ENCODE peak calls at places on chromosome 4, in nine cellular contexts. K is heart right ventricle; E is cardiac muscle cell; C is heart left ventricle; U is naive thymus-derived CD4-positive, alpha-beta T cell; L is CD8-positive, alpha-beta memory T cell; G is NT2/D1; B is upper lobe of right lung; S is GM23338. Q is an unnamed sample.

GRCh38 chr4:124253080-124253479 is 459.5 kb downstream of the ANKRD50 start:
- DNase-seq in K (no peak), E (no peak), C (no peak), U (no peak), L (no peak), G (no peak), B (no peak), S (no peak), Q (no peak)

GRCh38 chr4:136009258-136009832 is 1522.9 kb downstream of the PCDH18 start:
- DNase-seq in K (no peak), E (no peak), C (no peak), U (no peak), L (no peak), G (no peak), B (no peak), S (peak; percentile 24), Q (no peak)

GRCh38 chr4:36402008-36402758 is 120.8 kb downstream of the DTHD1 start:
- DNase-seq in K (no peak), E (no peak), C (no peak), U (no peak), L (no peak), G (no peak), B (no peak), S (peak; percentile 16), Q (no peak)

GRCh38 chr4:10164877-10165283 is 48.3 kb upstream of the WDR1 start:
- DNase-seq in K (no peak), E (peak; percentile 77), C (no peak), U (no peak), L (no peak), G (peak; percentile 50), B (no peak), S (peak; percentile 76), Q (peak; percentile 67)

GRCh38 chr4:83149885-83150562 is 35.5 kb upstream of the PLAC8 start:
- DNase-seq in K (no peak), E (peak; percentile 57), C (no peak), U (no peak), L (no peak), G (no peak), B (no peak), S (no peak), Q (no peak)

GRCh38 chr4:1360423-1361283 is 13.6 kb downstream of the UVSSA start:
- DNase-seq in K (no peak), E (peak; percentile 21), C (no peak), U (no peak), L (no peak), G (peak; percentile 8), B (no peak), S (no peak), Q (no peak)

GRCh38 chr4:5020341-5020740 is 1.1 kb upstream of the CYTL1 start:
- DNase-seq in K (no peak), E (no peak), C (no peak), U (no peak), L (no peak), G (no peak), B (no peak), S (no peak), Q (no peak)

GRCh38 chr4:122665148-122665547 is 44.3 kb upstream of the IL21 start:
- DNase-seq in K (no peak), E (peak; percentile 60), C (no peak), U (no peak), L (no peak), G (no peak), B (no peak), S (no peak), Q (no peak)

GRCh38 chr4:16026155-16026761 is 57.6 kb downstream of the PROM1 start:
- DNase-seq in K (peak; percentile 33), E (peak; percentile 78), C (no peak), U (peak; percentile 63), L (no peak), G (no peak), B (no peak), S (peak; percentile 86), Q (peak; percentile 39)

GRCh38 chr4:2804973-2805501 is 12.2 kb downstream of the SH3BP2 start:
- DNase-seq in K (no peak), E (no peak), C (no peak), U (no peak), L (no peak), G (no peak), B (no peak), S (no peak), Q (no peak)

GRCh38 chr4:186201535-186202230 is 10.3 kb downstream of the CYP4V2 start:
- DNase-seq in K (no peak), E (peak; percentile 42), C (no peak), U (peak; percentile 49), L (peak; percentile 70), G (no peak), B (peak; percentile 69), S (peak; percentile 76), Q (peak; percentile 84)

GRCh38 chr4:149409186-149410056 is 406.2 kb downstream of the IQCM start:
- DNase-seq in K (peak; percentile 68), E (peak; percentile 84), C (peak; percentile 66), U (no peak), L (no peak), G (no peak), B (no peak), S (no peak), Q (no peak)

GRCh38 chr4:101972791-101973190 is 182.3 kb downstream of the BANK1 start:
- DNase-seq in K (no peak), E (no peak), C (no peak), U (no peak), L (no peak), G (no peak), B (no peak), S (no peak), Q (no peak)

GRCh38 chr4:73690051-73690744 is 50.2 kb upstream of the CXCL8 start:
- DNase-seq in K (no peak), E (no peak), C (no peak), U (no peak), L (no peak), G (no peak), B (no peak), S (no peak), Q (no peak)

GRCh38 chr4:172061204-172061603 is 248.0 kb downstream of the GALNTL6 start:
- DNase-seq in K (no peak), E (no peak), C (no peak), U (no peak), L (no peak), G (no peak), B (no peak), S (no peak), Q (no peak)

GRCh38 chr4:106287353-106287969 is 28.5 kb downstream of the TBCK start:
- DNase-seq in K (no peak), E (peak; percentile 84), C (no peak), U (no peak), L (no peak), G (no peak), B (no peak), S (no peak), Q (no peak)

GRCh38 chr4:147362868-147363440 is 117.9 kb upstream of the EDNRA start:
- DNase-seq in K (peak; percentile 84), E (peak; percentile 88), C (peak; percentile 80), U (no peak), L (no peak), G (no peak), B (no peak), S (no peak), Q (no peak)

GRCh38 chr4:55795342-55795741 is 24.2 kb upstream of the EXOC1L start:
- DNase-seq in K (no peak), E (no peak), C (no peak), U (no peak), L (no peak), G (no peak), B (no peak), S (no peak), Q (no peak)

GRCh38 chr4:55794053-55794452 is 25.5 kb upstream of the EXOC1L start:
- DNase-seq in K (no peak), E (no peak), C (no peak), U (no peak), L (no peak), G (no peak), B (no peak), S (peak; percentile 68), Q (no peak)

GRCh38 chr4:55791666-55792065 is 27.9 kb upstream of the EXOC1L start:
- DNase-seq in K (no peak), E (peak; percentile 19), C (no peak), U (no peak), L (no peak), G (no peak), B (no peak), S (peak; percentile 7), Q (no peak)

GRCh38 chr4:55793479-55793878 is 26.1 kb upstream of the EXOC1L start:
- DNase-seq in K (no peak), E (no peak), C (no peak), U (no peak), L (no peak), G (no peak), B (peak; percentile 63), S (peak; percentile 52), Q (peak; percentile 33)
- H3K4me3 ChIP-seq in K (peak overlapping the region; percentile 22), E (no peak overlapping the region), C (no peak overlapping the region), U (no peak overlapping the region), L (no peak overlapping the region), G (no peak overlapping the region), B (peak overlapping the region; percentile 24), S (peak overlapping the region; percentile 67), Q (no peak overlapping the region)

GRCh38 chr4:143359794-143360193 is 23.1 kb downstream of the GAB1 start:
- DNase-seq in K (no peak), E (no peak), C (no peak), U (no peak), L (no peak), G (no peak), B (no peak), S (no peak), Q (no peak)
- H3K4me3 ChIP-seq in K (no peak overlapping the region), E (no peak overlapping the region), C (no peak overlapping the region), U (no peak overlapping the region), L (no peak overlapping the region), G (no peak overlapping the region), B (no peak overlapping the region), S (no peak overlapping the region), Q (no peak overlapping the region)

GRCh38 chr4:88535090-88535755 is 11.6 kb upstream of the PYURF start:
- DNase-seq in K (no peak), E (no peak), C (no peak), U (no peak), L (no peak), G (no peak), B (no peak), S (no peak), Q (no peak)

GRCh38 chr4:88533088-88533790 is 9.7 kb upstream of the PYURF start:
- DNase-seq in K (no peak), E (no peak), C (no peak), U (no peak), L (no peak), G (no peak), B (no peak), S (peak; percentile 54), Q (no peak)

GRCh38 chr4:88533937-88534750 is 10.6 kb upstream of the PYURF start:
- DNase-seq in K (no peak), E (peak; percentile 49), C (no peak), U (no peak), L (no peak), G (no peak), B (no peak), S (peak; percentile 23), Q (no peak)

GRCh38 chr4:88537725-88538124 is 14.1 kb upstream of the PYURF start:
- DNase-seq in K (no peak), E (no peak), C (no peak), U (no peak), L (no peak), G (no peak), B (no peak), S (no peak), Q (no peak)
- H3K4me3 ChIP-seq in K (no peak overlapping the region), E (no peak overlapping the region), C (no peak overlapping the region), U (no peak overlapping the region), L (no peak overlapping the region), G (no peak overlapping the region), B (no peak overlapping the region), S (no peak overlapping the region), Q (no peak overlapping the region)

GRCh38 chr4:139085141-139085540 is 69.6 kb downstream of the NOCT start:
- DNase-seq in K (no peak), E (peak; percentile 35), C (no peak), U (peak; percentile 6), L (no peak), G (no peak), B (no peak), S (no peak), Q (no peak)
- H3K4me3 ChIP-seq in K (peak overlapping the region; percentile 81), E (peak overlapping the region; percentile 62), C (peak overlapping the region; percentile 72), U (no peak overlapping the region), L (no peak overlapping the region), G (no peak overlapping the region), B (peak overlapping the region; percentile 90), S (peak overlapping the region; percentile 89), Q (no peak overlapping the region)